ENCODE peak calls at places on chromosomes 11 and 22, in five cellular contexts. One of them, this sample, is unnamed.

GRCh38 chr11:8717876-8718753 is 35.5 kb downstream of the RPL27A start:
- DNase-seq in heart right ventricle: peak
- DNase-seq in spleen: no peak
- DNase-seq in astrocyte of the spinal cord: peak
- DNase-seq in H1: no peak
- DNase-seq in this sample: peak

GRCh38 chr22:38505595-38506117 is 455 bp downstream of the DDX17 start:
- DNase-seq in heart right ventricle: peak
- DNase-seq in spleen: peak
- DNase-seq in astrocyte of the spinal cord: peak
- DNase-seq in H1: no peak
- DNase-seq in this sample: peak

GRCh38 chr11:128664286-128664685 is 29.6 kb upstream of the FLI1 start:
- DNase-seq in heart right ventricle: no peak
- DNase-seq in spleen: no peak
- DNase-seq in astrocyte of the spinal cord: no peak
- DNase-seq in H1: no peak
- DNase-seq in this sample: no peak

GRCh38 chr22:40187389-40187788 is 9.7 kb downstream of the TNRC6B start:
- DNase-seq in heart right ventricle: no peak
- DNase-seq in spleen: no peak
- DNase-seq in astrocyte of the spinal cord: no peak
- DNase-seq in H1: no peak
- DNase-seq in this sample: no peak

GRCh38 chr11:39239553-39239952 is 2219.9 kb downstream of the LRRC4C start:
- DNase-seq in heart right ventricle: no peak
- DNase-seq in spleen: no peak
- DNase-seq in astrocyte of the spinal cord: no peak
- DNase-seq in H1: no peak
- DNase-seq in this sample: no peak

GRCh38 chr11:35267504-35267903 is 128.5 kb downstream of the CD44 start:
- DNase-seq in heart right ventricle: no peak
- DNase-seq in spleen: no peak
- DNase-seq in astrocyte of the spinal cord: peak
- DNase-seq in H1: no peak
- DNase-seq in this sample: no peak

GRCh38 chr11:107722671-107723070 is 10.8 kb upstream of the SLN start:
- DNase-seq in heart right ventricle: no peak
- DNase-seq in spleen: no peak
- DNase-seq in astrocyte of the spinal cord: no peak
- DNase-seq in H1: no peak
- DNase-seq in this sample: no peak

GRCh38 chr11:101914349-101914736 is 467 bp upstream of the CEP126 start:
- DNase-seq in heart right ventricle: no peak
- DNase-seq in spleen: no peak
- DNase-seq in astrocyte of the spinal cord: peak
- DNase-seq in H1: no peak
- DNase-seq in this sample: no peak

DNA sequence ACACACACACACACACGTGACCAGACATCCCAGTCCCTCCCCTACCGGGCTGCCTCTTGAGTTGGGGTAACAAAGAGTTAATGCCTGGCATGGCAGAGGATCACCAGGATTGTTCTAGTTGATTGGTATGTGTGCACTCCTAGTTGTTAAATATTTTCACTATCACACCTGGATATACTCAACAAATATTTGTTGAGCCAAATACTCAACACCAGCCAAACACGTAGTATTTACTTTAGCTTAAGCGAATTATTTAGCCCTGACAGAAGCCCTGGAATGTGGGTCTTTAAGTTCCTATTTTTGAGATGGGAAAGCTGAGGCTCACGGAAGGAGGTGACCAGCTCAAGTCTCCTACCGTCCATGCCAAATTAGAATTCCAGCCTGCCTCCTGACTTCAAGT is 10.5 kb downstream of the CD3E start:
- DNase-seq in heart right ventricle: no peak
- DNase-seq in spleen: no peak
- DNase-seq in astrocyte of the spinal cord: no peak
- DNase-seq in H1: no peak
- DNase-seq in this sample: no peak
- H3K4me3 ChIP-seq in heart right ventricle: no peak
- H3K4me3 ChIP-seq in spleen: no peak
- H3K4me3 ChIP-seq in astrocyte of the spinal cord: no peak
- H3K4me3 ChIP-seq in H1: peak
- H3K4me3 ChIP-seq in this sample: no peak

DNA sequence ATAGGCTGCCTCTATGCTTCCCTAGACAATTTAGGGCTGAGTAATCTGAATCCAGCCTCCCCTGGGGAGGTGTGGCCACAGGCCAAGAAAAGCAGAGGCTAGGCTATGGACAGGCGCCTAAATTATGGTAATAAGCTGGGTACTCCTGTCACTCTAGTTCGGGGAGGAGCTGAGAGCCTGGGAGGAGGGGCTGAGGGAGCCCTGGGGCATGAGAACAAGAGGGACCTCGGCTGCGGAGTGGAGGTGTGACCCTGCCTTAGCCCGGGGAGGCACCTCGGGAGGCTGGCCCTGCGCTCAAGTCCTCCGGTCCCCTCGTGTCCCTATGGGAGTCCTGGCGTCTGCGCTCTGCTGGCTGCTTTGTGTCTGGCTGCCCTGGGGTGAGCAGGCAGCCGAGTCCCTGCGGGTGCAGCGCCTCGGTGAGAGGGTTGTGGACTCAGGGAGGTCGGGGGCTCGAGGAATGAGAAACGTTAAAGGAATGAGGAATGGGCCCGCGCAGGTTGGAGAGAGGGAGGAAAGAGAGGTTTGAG is at the start of gene OTOG:
- DNase-seq in heart right ventricle: no peak
- DNase-seq in spleen: no peak
- DNase-seq in astrocyte of the spinal cord: no peak
- DNase-seq in H1: peak
- DNase-seq in this sample: peak
- H3K4me3 ChIP-seq in heart right ventricle: no peak
- H3K4me3 ChIP-seq in spleen: no peak
- H3K4me3 ChIP-seq in astrocyte of the spinal cord: no peak
- H3K4me3 ChIP-seq in H1: peak
- H3K4me3 ChIP-seq in this sample: no peak

GRCh38 chr22:22880645-22881044 is 7.0 kb upstream of the IGLL5 start:
- DNase-seq in heart right ventricle: no peak
- DNase-seq in spleen: no peak
- DNase-seq in astrocyte of the spinal cord: no peak
- DNase-seq in H1: no peak
- DNase-seq in this sample: no peak
- H3K4me3 ChIP-seq in heart right ventricle: no peak
- H3K4me3 ChIP-seq in spleen: no peak
- H3K4me3 ChIP-seq in astrocyte of the spinal cord: no peak
- H3K4me3 ChIP-seq in H1: no peak
- H3K4me3 ChIP-seq in this sample: no peak

GRCh38 chr11:2645779-2646118 is 54.0 kb downstream of the KCNQ1OT1 start:
- DNase-seq in heart right ventricle: no peak
- DNase-seq in spleen: no peak
- DNase-seq in astrocyte of the spinal cord: no peak
- DNase-seq in H1: no peak
- DNase-seq in this sample: no peak

GRCh38 chr11:2649400-2649799 is 50.4 kb downstream of the KCNQ1OT1 start:
- DNase-seq in heart right ventricle: no peak
- DNase-seq in spleen: no peak
- DNase-seq in astrocyte of the spinal cord: no peak
- DNase-seq in H1: no peak
- DNase-seq in this sample: no peak

GRCh38 chr11:2647953-2648352 is 51.8 kb downstream of the KCNQ1OT1 start:
- DNase-seq in heart right ventricle: no peak
- DNase-seq in spleen: no peak
- DNase-seq in astrocyte of the spinal cord: no peak
- DNase-seq in H1: no peak
- DNase-seq in this sample: no peak

GRCh38 chr11:2644844-2645778 is 54.7 kb downstream of the KCNQ1OT1 start:
- DNase-seq in heart right ventricle: no peak
- DNase-seq in spleen: no peak
- DNase-seq in astrocyte of the spinal cord: no peak
- DNase-seq in H1: no peak
- DNase-seq in this sample: no peak

DNA sequence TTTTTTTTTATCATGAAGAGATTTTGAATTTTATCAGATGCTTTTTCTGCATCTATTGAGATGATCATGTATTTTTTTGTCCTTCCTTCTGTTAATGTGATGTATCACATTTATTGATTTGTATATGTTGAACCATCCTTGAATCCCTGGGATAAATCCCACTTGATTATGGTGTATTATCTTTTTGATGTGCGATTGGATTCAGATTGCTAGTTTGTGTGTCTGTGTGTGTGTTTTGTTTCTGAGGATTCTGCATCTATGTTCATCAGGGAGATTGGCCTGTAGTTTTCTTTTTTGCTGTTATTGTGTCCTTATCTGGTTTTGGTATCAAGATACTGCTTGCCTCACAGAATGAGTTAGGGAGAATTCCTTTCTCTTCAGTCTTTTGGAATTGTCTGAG is 52.6 kb downstream of the KCNQ1OT1 start:
- DNase-seq in heart right ventricle: no peak
- DNase-seq in spleen: no peak
- DNase-seq in astrocyte of the spinal cord: no peak
- DNase-seq in H1: no peak
- DNase-seq in this sample: no peak
- H3K4me3 ChIP-seq in heart right ventricle: no peak
- H3K4me3 ChIP-seq in spleen: no peak
- H3K4me3 ChIP-seq in astrocyte of the spinal cord: no peak
- H3K4me3 ChIP-seq in H1: no peak
- H3K4me3 ChIP-seq in this sample: no peak

GRCh38 chr11:75562836-75563484 is 907 bp downstream of the SERPINH1 start:
- DNase-seq in heart right ventricle: peak
- DNase-seq in spleen: no peak
- DNase-seq in astrocyte of the spinal cord: peak
- DNase-seq in H1: no peak
- DNase-seq in this sample: peak

GRCh38 chr11:75563978-75564552 is 2.0 kb downstream of the SERPINH1 start:
- DNase-seq in heart right ventricle: peak
- DNase-seq in spleen: no peak
- DNase-seq in astrocyte of the spinal cord: peak
- DNase-seq in H1: no peak
- DNase-seq in this sample: no peak

GRCh38 chr11:75565221-75565814 is 3.3 kb downstream of the SERPINH1 start:
- DNase-seq in heart right ventricle: peak
- DNase-seq in spleen: no peak
- DNase-seq in astrocyte of the spinal cord: peak
- DNase-seq in H1: no peak
- DNase-seq in this sample: no peak

GRCh38 chr11:75562048-75562835 is at the start of gene SERPINH1:
- DNase-seq in heart right ventricle: peak
- DNase-seq in spleen: peak
- DNase-seq in astrocyte of the spinal cord: peak
- DNase-seq in H1: no peak
- DNase-seq in this sample: peak

GRCh38 chr11:75563501-75563977 is 1.5 kb downstream of the SERPINH1 start:
- DNase-seq in heart right ventricle: no peak
- DNase-seq in spleen: no peak
- DNase-seq in astrocyte of the spinal cord: no peak
- DNase-seq in H1: no peak
- DNase-seq in this sample: no peak
- H3K4me3 ChIP-seq in heart right ventricle: peak
- H3K4me3 ChIP-seq in spleen: peak
- H3K4me3 ChIP-seq in astrocyte of the spinal cord: peak
- H3K4me3 ChIP-seq in H1: peak
- H3K4me3 ChIP-seq in this sample: peak

GRCh38 chr11:122440783-122441701 is 214.5 kb upstream of the UBASH3B start:
- DNase-seq in heart right ventricle: peak
- DNase-seq in spleen: no peak
- DNase-seq in astrocyte of the spinal cord: no peak
- DNase-seq in H1: no peak
- DNase-seq in this sample: peak
- H3K4me3 ChIP-seq in heart right ventricle: no peak
- H3K4me3 ChIP-seq in spleen: peak
- H3K4me3 ChIP-seq in astrocyte of the spinal cord: peak
- H3K4me3 ChIP-seq in H1: peak
- H3K4me3 ChIP-seq in this sample: no peak

DNA sequence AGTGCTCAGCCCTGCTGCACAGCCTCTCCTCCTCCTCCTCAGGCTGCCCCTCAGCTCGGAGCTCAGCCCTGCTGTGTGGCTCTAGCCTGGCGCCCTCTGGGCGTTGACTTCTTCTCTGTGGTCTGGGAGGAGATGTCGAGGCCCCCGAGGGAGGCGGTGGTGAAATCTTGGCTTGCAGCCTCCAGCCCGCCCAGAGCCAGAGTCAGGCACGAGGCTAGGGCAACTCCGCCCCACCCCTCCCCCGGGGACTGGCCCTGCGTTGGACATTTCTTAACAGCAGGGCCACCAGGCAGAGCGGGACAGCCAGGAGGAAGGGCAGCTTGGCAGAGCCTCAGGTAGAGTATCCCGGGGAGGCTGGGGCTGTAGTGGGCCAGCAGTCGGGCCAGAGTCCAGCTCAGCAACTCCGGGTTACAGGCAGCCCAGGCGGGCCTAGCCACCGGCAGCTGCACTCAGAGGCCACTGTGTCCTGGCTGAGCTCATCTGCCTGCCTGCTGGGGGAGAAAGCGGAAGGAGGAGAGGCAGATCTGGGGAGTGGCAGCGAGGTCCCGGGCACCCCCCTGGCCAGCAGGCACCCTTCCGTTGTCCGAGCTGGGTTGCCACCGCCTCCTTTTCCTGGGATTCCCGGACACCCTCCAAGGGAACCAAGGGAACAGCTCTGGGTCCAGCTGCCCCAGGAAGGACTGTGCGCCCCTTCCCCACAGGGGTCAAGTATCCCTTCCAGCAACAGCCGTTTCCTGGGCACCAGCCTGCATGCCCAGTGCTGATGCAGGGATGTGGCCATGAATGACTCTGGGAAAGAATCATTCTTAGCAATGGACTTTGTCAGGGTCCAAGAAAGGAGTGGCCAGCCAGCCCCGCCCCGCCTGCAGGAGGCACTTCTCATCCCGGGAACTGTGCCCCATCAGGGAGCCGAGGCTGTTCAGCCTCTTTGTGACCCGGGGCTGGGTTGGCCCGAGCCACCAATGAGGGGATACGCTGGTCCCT is at the start of gene ALDH3B1:
- DNase-seq in heart right ventricle: peak
- DNase-seq in spleen: peak
- DNase-seq in astrocyte of the spinal cord: peak
- DNase-seq in H1: no peak
- DNase-seq in this sample: peak
- H3K4me3 ChIP-seq in heart right ventricle: no peak
- H3K4me3 ChIP-seq in spleen: peak
- H3K4me3 ChIP-seq in astrocyte of the spinal cord: peak
- H3K4me3 ChIP-seq in H1: no peak
- H3K4me3 ChIP-seq in this sample: no peak

This sample was measured in thyroid gland.